ENCODE peak calls at places on chromosomes 2 and 18, in seven cellular contexts. J, G, E, C, F, Q and A are unnamed samples.

GRCh38 chr2:218386505-218387368 is 4.7 kb downstream of the SLC11A1 start:
- DNase-seq in J (no peak), G (no peak), E (no peak), C (no peak), F (peak; percentile 43), Q (no peak), A (no peak)

GRCh38 chr2:68418855-68419254 is 48.2 kb downstream of the FBXO48 start:
- DNase-seq in J (no peak), G (no peak), E (no peak), C (no peak), F (no peak), Q (no peak), A (no peak)

GRCh38 chr2:195486987-195487644 is 169.9 kb upstream of the SLC39A10 start:
- DNase-seq in J (peak; percentile 67), G (no peak), E (no peak), C (peak; percentile 70), F (no peak), Q (no peak), A (no peak)

GRCh38 chr2:26581266-26581990 is 59.7 kb downstream of the CIB4 start:
- DNase-seq in J (no peak), G (no peak), E (peak; percentile 53), C (no peak), F (no peak), Q (peak; percentile 47), A (no peak)

GRCh38 chr2:170818294-170819104 is 1.8 kb downstream of the GAD1 start:
- DNase-seq in J (no peak), G (no peak), E (no peak), C (no peak), F (no peak), Q (no peak), A (no peak)

GRCh38 chr2:7725132-7725849 is 808.1 kb downstream of the RNF144A start:
- DNase-seq in J (no peak), G (no peak), E (no peak), C (no peak), F (peak; percentile 20), Q (no peak), A (no peak)

GRCh38 chr2:58428286-58428552 is 187.1 kb upstream of the FANCL start:
- DNase-seq in J (peak; percentile 26), G (no peak), E (no peak), C (no peak), F (no peak), Q (no peak), A (no peak)

GRCh38 chr18:79117380-79117779 is 48.2 kb downstream of the ATP9B start:
- DNase-seq in J (no peak), G (no peak), E (no peak), C (no peak), F (no peak), Q (no peak), A (no peak)

GRCh38 chr18:3103576-3103975 is 90.6 kb upstream of the LPIN2 start:
- DNase-seq in J (no peak), G (no peak), E (no peak), C (no peak), F (no peak), Q (no peak), A (no peak)

GRCh38 chr2:238466242-238466598 is 39.5 kb downstream of the ASB1 start:
- DNase-seq in J (no peak), G (no peak), E (no peak), C (no peak), F (no peak), Q (no peak), A (peak; percentile 22)

GRCh38 chr18:47283476-47283875 is 32.0 kb upstream of the SKOR2 start:
- DNase-seq in J (peak; percentile 38), G (no peak), E (no peak), C (peak; percentile 22), F (no peak), Q (no peak), A (no peak)

GRCh38 chr2:200664770-200665494 is 79.1 kb downstream of the AOX1 start:
- DNase-seq in J (no peak), G (no peak), E (no peak), C (peak; percentile 11), F (no peak), Q (no peak), A (no peak)

GRCh38 chr18:21680148-21680547 is 24.4 kb downstream of the ABHD3 start:
- DNase-seq in J (no peak), G (no peak), E (no peak), C (no peak), F (no peak), Q (no peak), A (no peak)

DNA sequence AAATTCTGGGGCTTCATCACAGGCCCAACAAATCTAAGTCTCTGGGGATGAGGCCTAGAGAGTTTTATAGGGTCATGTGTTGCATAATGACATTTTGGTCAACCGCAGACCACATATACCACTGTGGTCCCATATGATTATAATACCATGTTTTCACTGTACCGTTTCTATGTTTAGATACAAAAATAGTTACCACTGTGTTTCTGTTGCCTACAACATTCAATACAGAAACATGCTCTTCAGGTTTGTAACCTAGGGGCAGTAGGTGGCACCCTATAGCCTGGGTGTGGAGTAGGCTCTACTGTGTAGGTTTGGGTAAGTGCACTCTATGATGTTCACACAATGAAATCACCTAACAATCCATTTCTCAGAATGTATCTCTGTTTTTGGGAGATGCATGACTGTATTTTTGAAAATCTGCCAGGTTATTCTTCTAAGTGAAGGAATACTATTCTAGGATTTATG is 485.2 kb downstream of the PTPRM start:
- DNase-seq in J (peak; percentile 38), G (no peak), E (no peak), C (no peak), F (no peak), Q (no peak), A (no peak)
- TF ChIP-seq CTCF in J (peak; percentile 18), G (no peak), E (no peak), C (no peak), F (no peak), Q (no peak), A (no peak)

GRCh38 chr2:166167451-166167850 is 39.6 kb upstream of the SCN1A start:
- DNase-seq in J (no peak), G (no peak), E (no peak), C (no peak), F (no peak), Q (no peak), A (no peak)

GRCh38 chr2:166173263-166173662 is 45.4 kb upstream of the SCN1A start:
- DNase-seq in J (no peak), G (no peak), E (no peak), C (no peak), F (no peak), Q (no peak), A (no peak)

GRCh38 chr2:166170356-166170755 is 42.5 kb upstream of the SCN1A start:
- DNase-seq in J (no peak), G (no peak), E (no peak), C (no peak), F (no peak), Q (no peak), A (no peak)

DNA sequence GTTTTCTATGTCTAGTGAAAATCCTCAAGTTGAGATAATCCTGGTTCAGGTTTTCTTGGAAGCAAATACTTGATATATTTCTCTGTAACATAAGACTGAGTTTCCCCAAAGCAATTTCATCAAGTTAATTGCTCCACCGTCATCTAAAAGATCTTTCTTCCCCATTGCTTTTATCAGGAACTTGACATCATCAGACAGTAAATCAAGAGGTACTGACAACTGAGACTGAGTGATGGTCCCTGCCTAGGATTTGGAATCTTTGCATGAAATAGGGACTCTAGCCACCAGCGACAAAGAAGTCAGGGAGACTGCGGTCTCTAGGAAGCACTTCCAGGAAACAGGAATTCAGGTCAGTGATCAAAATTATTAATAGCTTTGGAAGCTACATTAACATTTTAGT is 43.4 kb upstream of the SCN1A start:
- DNase-seq in J (no peak), G (no peak), E (no peak), C (no peak), F (no peak), Q (no peak), A (no peak)
- TF ChIP-seq EP300 in J (no peak), G (no peak), E (no peak), C (no peak), F (no peak), Q (no peak), A (no peak)

GRCh38 chr2:128606837-128607236 is 288.2 kb upstream of the HS6ST1 start:
- DNase-seq in J (no peak), G (no peak), E (peak; percentile 30), C (no peak), F (peak; percentile 7), Q (peak; percentile 60), A (no peak)

GRCh38 chr2:128604045-128604444 is 285.4 kb upstream of the HS6ST1 start:
- DNase-seq in J (no peak), G (no peak), E (peak; percentile 27), C (no peak), F (no peak), Q (peak; percentile 57), A (no peak)

GRCh38 chr2:128605931-128606330 is 287.3 kb upstream of the HS6ST1 start:
- DNase-seq in J (no peak), G (no peak), E (peak; percentile 40), C (no peak), F (peak; percentile 4), Q (peak; percentile 48), A (peak; percentile 14)

GRCh38 chr2:128603411-128603924 is 284.8 kb upstream of the HS6ST1 start:
- DNase-seq in J (no peak), G (no peak), E (peak; percentile 55), C (no peak), F (no peak), Q (peak; percentile 71), A (no peak)

GRCh38 chr2:128605421-128605820 is 286.8 kb upstream of the HS6ST1 start:
- DNase-seq in J (no peak), G (no peak), E (peak; percentile 22), C (no peak), F (peak; percentile 6), Q (peak; percentile 65), A (no peak)
- TF ChIP-seq CTCF in J (no peak), G (no peak), E (no peak), C (no peak), F (no peak), Q (no peak), A (no peak)

GRCh38 chr2:159091381-159091780 is 122.9 kb downstream of the TANC1 start:
- DNase-seq in J (no peak), G (no peak), E (no peak), C (no peak), F (no peak), Q (no peak), A (no peak)

GRCh38 chr2:159090514-159091201 is 122.2 kb downstream of the TANC1 start:
- DNase-seq in J (no peak), G (no peak), E (no peak), C (no peak), F (no peak), Q (no peak), A (no peak)

GRCh38 chr2:159094173-159094737 is 125.8 kb downstream of the TANC1 start:
- DNase-seq in J (no peak), G (peak; percentile 66), E (peak; percentile 88), C (no peak), F (peak; percentile 80), Q (no peak), A (no peak)

GRCh38 chr2:159093496-159093895 is 125.1 kb downstream of the TANC1 start:
- DNase-seq in J (no peak), G (peak; percentile 29), E (no peak), C (no peak), F (no peak), Q (no peak), A (no peak)

DNA sequence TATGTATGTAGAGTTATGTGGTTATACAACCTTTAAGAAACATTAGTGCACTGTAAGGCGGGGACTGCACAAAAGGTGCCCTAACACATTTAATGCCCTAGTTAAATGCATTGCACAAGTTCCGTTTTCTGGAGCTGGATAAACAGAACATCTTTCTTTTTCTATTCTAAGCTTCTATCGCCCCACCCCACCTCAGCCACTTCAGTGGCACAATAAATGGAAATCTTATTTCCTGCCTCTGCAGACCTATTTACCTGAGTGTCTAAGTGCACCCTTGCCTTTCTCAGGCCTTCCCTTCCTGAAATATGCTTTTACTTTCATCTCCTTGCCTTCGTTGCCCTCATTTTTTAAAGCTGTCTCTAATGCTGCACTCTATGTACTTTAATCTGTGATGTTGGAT is 123.5 kb downstream of the TANC1 start:
- DNase-seq in J (no peak), G (peak; percentile 45), E (no peak), C (no peak), F (no peak), Q (no peak), A (no peak)
- TF ChIP-seq EP300 in J (no peak), G (no peak), E (no peak), C (no peak), F (no peak), Q (no peak), A (no peak)